ENCODE peak calls at places on chromosomes 12 and 14, in four cellular contexts. P, H, F and E are unnamed samples.

GRCh38 chr12:11856971-11857370 is 207.5 kb downstream of the ETV6 start:
- DNase-seq in F (no peak), H (no peak), P (no peak), E (no peak)

GRCh38 chr14:49882826-49883694 is 9.8 kb upstream of the ARF6 start:
- DNase-seq in F (no peak), H (no peak), P (no peak), E (no peak)

GRCh38 chr14:77139540-77140342 is 1.9 kb downstream of the ZDHHC22 start:
- DNase-seq in P (no peak), H (peak; percentile 20), F (no peak), E (no peak)

GRCh38 chr14:77409131-77409533 is 14.2 kb downstream of the NOXRED1 start:
- DNase-seq in F (no peak), P (no peak), H (no peak), E (no peak)

GRCh38 chr12:71299541-71300376 is 139.8 kb upstream of the LGR5 start:
- DNase-seq in F (no peak), P (no peak), H (peak; percentile 26), E (peak; percentile 27)

GRCh38 chr12:112170376-112170775 is 45.0 kb downstream of the TRAFD1 start:
- DNase-seq in F (no peak), H (peak; percentile 43), P (no peak), E (no peak)

GRCh38 chr12:101004891-101005290 is 205.1 kb downstream of the SLC5A8 start:
- DNase-seq in P (no peak), H (no peak), F (no peak), E (no peak)

GRCh38 chr12:111596985-111597730 is 2.0 kb downstream of the ATXN2 start:
- DNase-seq in H (peak; percentile 12), P (no peak), F (peak; percentile 50), E (peak; percentile 43)

GRCh38 chr14:74140374-74140850 is 55.7 kb downstream of the LIN52 start:
- DNase-seq in P (no peak), F (peak; percentile 20), H (no peak), E (no peak)

GRCh38 chr12:69254046-69254445 is 14.7 kb downstream of the CPSF6 start:
- DNase-seq in F (peak; percentile 60), P (no peak), H (no peak), E (peak; percentile 44)

GRCh38 chr14:99803106-99803437 is 9.9 kb downstream of the EML1 start:
- DNase-seq in P (no peak), H (no peak), F (no peak), E (no peak)

GRCh38 chr12:55705802-55706402 is 1.8 kb downstream of the ITGA7 start:
- DNase-seq in P (no peak), H (no peak), F (no peak), E (no peak)

GRCh38 chr14:76293923-76294322 is 82.0 kb upstream of the ESRRB start:
- DNase-seq in F (no peak), H (no peak), P (no peak), E (peak; percentile 52)

GRCh38 chr12:122327494-122328385 is 61.4 kb upstream of the VPS33A start:
- DNase-seq in F (no peak), P (no peak), H (no peak), E (no peak)

GRCh38 chr12:14416658-14417057 is 51.2 kb downstream of the ATF7IP start:
- DNase-seq in F (peak; percentile 68), P (no peak), H (no peak), E (peak; percentile 54)

GRCh38 chr12:108755481-108755880 is 24.2 kb upstream of the CORO1C start:
- DNase-seq in H (no peak), P (no peak), F (no peak), E (no peak)

GRCh38 chr14:63752449-63753169 is 24.7 kb upstream of the SGPP1 start:
- DNase-seq in P (no peak), H (no peak), F (peak; percentile 35), E (no peak)

GRCh38 chr14:90579088-90579487 is 182.3 kb downstream of the CALM1 start:
- DNase-seq in H (no peak), F (no peak), P (no peak), E (no peak)

GRCh38 chr14:91310620-91311283 is 66.2 kb upstream of the GPR68 start:
- DNase-seq in H (no peak), P (no peak), F (no peak), E (no peak)

GRCh38 chr12:77133566-77133965 is 68.2 kb upstream of the E2F7 start:
- DNase-seq in H (no peak), F (no peak), P (no peak), E (no peak)

GRCh38 chr12:50825372-50825838 is 17.3 kb upstream of the TMPRSS12 start:
- DNase-seq in H (no peak), F (peak; percentile 64), P (no peak), E (peak; percentile 42)

GRCh38 chr12:104249898-104250297 is 34.3 kb downstream of the TXNRD1 start:
- DNase-seq in P (no peak), H (no peak), F (no peak), E (no peak)

GRCh38 chr12:59453461-59453860 is 142.4 kb upstream of the SLC16A7 start:
- DNase-seq in F (no peak), H (no peak), P (no peak), E (no peak)

GRCh38 chr14:102437997-102438922 is 71.3 kb downstream of the ANKRD9 start:
- DNase-seq in F (peak; percentile 90), H (peak; percentile 69), P (peak; percentile 45), E (peak; percentile 89)

GRCh38 chr12:3315201-3315661 is 175.8 kb upstream of the PRMT8 start:
- DNase-seq in H (no peak), P (no peak), F (no peak), E (no peak)